ENCODE peak calls at places on chromosomes 7 and 10, in nine cellular contexts. One of them, this sample, is unnamed.
A peak's percentile ranks its signal among the peaks of the same experiment; 100 is the strongest.

GRCh38 chr10:86313621-86314041 is 53.0 kb downstream of the GRID1 start:
- DNase-seq in GM12865: no peak
- DNase-seq in WERI-Rb-1: no peak
- DNase-seq in SJCRH30: no peak
- DNase-seq in H9: peak; percentile 18
- DNase-seq in activated CD8-positive, alpha-beta memory T cell treated with anti-CD3 and anti-CD28 coated beads for 1 hour: no peak
- DNase-seq in lower lobe of right lung: no peak
- DNase-seq in stimulated activated CD8-positive, alpha-beta memory T cell treated with anti-CD3 and anti-CD28 coated beads, Interleukin-4, amount 100 ng/mL, for 1 hour: no peak
- DNase-seq in chondrocyte: peak; percentile 50
- DNase-seq in this sample: no peak

GRCh38 chr10:49053053-49053997 is 62.0 kb downstream of the VSTM4 start:
- DNase-seq in WERI-Rb-1: no peak
- DNase-seq in SJCRH30: peak; percentile 38
- DNase-seq in chondrocyte: no peak
- DNase-seq in activated CD8-positive, alpha-beta memory T cell treated with anti-CD3 and anti-CD28 coated beads for 1 hour: no peak
- DNase-seq in stimulated activated CD8-positive, alpha-beta memory T cell treated with anti-CD3 and anti-CD28 coated beads, Interleukin-4, amount 100 ng/mL, for 1 hour: no peak
- DNase-seq in H9: no peak
- DNase-seq in GM12865: peak; percentile 95
- DNase-seq in lower lobe of right lung: peak; percentile 63
- DNase-seq in this sample: no peak

GRCh38 chr10:18005781-18006456 is 54.2 kb downstream of the SLC39A12 start:
- DNase-seq in stimulated activated CD8-positive, alpha-beta memory T cell treated with anti-CD3 and anti-CD28 coated beads, Interleukin-4, amount 100 ng/mL, for 1 hour: no peak
- DNase-seq in lower lobe of right lung: no peak
- DNase-seq in chondrocyte: no peak
- DNase-seq in SJCRH30: no peak
- DNase-seq in H9: no peak
- DNase-seq in WERI-Rb-1: no peak
- DNase-seq in activated CD8-positive, alpha-beta memory T cell treated with anti-CD3 and anti-CD28 coated beads for 1 hour: no peak
- DNase-seq in GM12865: no peak
- DNase-seq in this sample: no peak

GRCh38 chr10:69801434-69802315 is at the start of gene COL13A1:
- DNase-seq in stimulated activated CD8-positive, alpha-beta memory T cell treated with anti-CD3 and anti-CD28 coated beads, Interleukin-4, amount 100 ng/mL, for 1 hour: no peak
- DNase-seq in H9: peak; percentile 93
- DNase-seq in WERI-Rb-1: peak; percentile 87
- DNase-seq in GM12865: no peak
- DNase-seq in chondrocyte: no peak
- DNase-seq in lower lobe of right lung: peak; percentile 55
- DNase-seq in activated CD8-positive, alpha-beta memory T cell treated with anti-CD3 and anti-CD28 coated beads for 1 hour: no peak
- DNase-seq in SJCRH30: peak; percentile 53
- DNase-seq in this sample: peak; percentile 79

GRCh38 chr10:61128196-61128595 is 184.2 kb upstream of the RHOBTB1 start:
- DNase-seq in lower lobe of right lung: no peak
- DNase-seq in SJCRH30: no peak
- DNase-seq in activated CD8-positive, alpha-beta memory T cell treated with anti-CD3 and anti-CD28 coated beads for 1 hour: no peak
- DNase-seq in H9: no peak
- DNase-seq in GM12865: no peak
- DNase-seq in WERI-Rb-1: no peak
- DNase-seq in chondrocyte: no peak
- DNase-seq in stimulated activated CD8-positive, alpha-beta memory T cell treated with anti-CD3 and anti-CD28 coated beads, Interleukin-4, amount 100 ng/mL, for 1 hour: no peak
- DNase-seq in this sample: no peak

GRCh38 chr7:158472631-158473030 is 115.0 kb downstream of the PTPRN2 start:
- DNase-seq in lower lobe of right lung: no peak
- DNase-seq in H9: no peak
- DNase-seq in WERI-Rb-1: no peak
- DNase-seq in GM12865: no peak
- DNase-seq in chondrocyte: no peak
- DNase-seq in activated CD8-positive, alpha-beta memory T cell treated with anti-CD3 and anti-CD28 coated beads for 1 hour: no peak
- DNase-seq in SJCRH30: no peak
- DNase-seq in stimulated activated CD8-positive, alpha-beta memory T cell treated with anti-CD3 and anti-CD28 coated beads, Interleukin-4, amount 100 ng/mL, for 1 hour: no peak
- DNase-seq in this sample: no peak

GRCh38 chr7:114938785-114939184 is 16.9 kb downstream of the MDFIC start:
- DNase-seq in activated CD8-positive, alpha-beta memory T cell treated with anti-CD3 and anti-CD28 coated beads for 1 hour: no peak
- DNase-seq in WERI-Rb-1: no peak
- DNase-seq in H9: no peak
- DNase-seq in SJCRH30: no peak
- DNase-seq in lower lobe of right lung: no peak
- DNase-seq in stimulated activated CD8-positive, alpha-beta memory T cell treated with anti-CD3 and anti-CD28 coated beads, Interleukin-4, amount 100 ng/mL, for 1 hour: no peak
- DNase-seq in chondrocyte: no peak
- DNase-seq in GM12865: no peak
- DNase-seq in this sample: no peak

GRCh38 chr10:167383-167782 is 32.1 kb downstream of the ZMYND11 start:
- DNase-seq in chondrocyte: no peak
- DNase-seq in H9: no peak
- DNase-seq in GM12865: no peak
- DNase-seq in SJCRH30: no peak
- DNase-seq in WERI-Rb-1: no peak
- DNase-seq in stimulated activated CD8-positive, alpha-beta memory T cell treated with anti-CD3 and anti-CD28 coated beads, Interleukin-4, amount 100 ng/mL, for 1 hour: no peak
- DNase-seq in lower lobe of right lung: no peak
- DNase-seq in activated CD8-positive, alpha-beta memory T cell treated with anti-CD3 and anti-CD28 coated beads for 1 hour: no peak
- DNase-seq in this sample: no peak

GRCh38 chr10:11164806-11165590 is 147.3 kb downstream of the CELF2 start:
- DNase-seq in GM12865: peak; percentile 85
- DNase-seq in stimulated activated CD8-positive, alpha-beta memory T cell treated with anti-CD3 and anti-CD28 coated beads, Interleukin-4, amount 100 ng/mL, for 1 hour: no peak
- DNase-seq in lower lobe of right lung: peak; percentile 73
- DNase-seq in SJCRH30: no peak
- DNase-seq in activated CD8-positive, alpha-beta memory T cell treated with anti-CD3 and anti-CD28 coated beads for 1 hour: no peak
- DNase-seq in WERI-Rb-1: no peak
- DNase-seq in chondrocyte: no peak
- DNase-seq in H9: peak; percentile 40
- DNase-seq in this sample: no peak

GRCh38 chr7:49773082-49773938 is at the start of gene VWC2:
- DNase-seq in WERI-Rb-1: peak; percentile 15
- DNase-seq in chondrocyte: no peak
- DNase-seq in stimulated activated CD8-positive, alpha-beta memory T cell treated with anti-CD3 and anti-CD28 coated beads, Interleukin-4, amount 100 ng/mL, for 1 hour: no peak
- DNase-seq in lower lobe of right lung: no peak
- DNase-seq in H9: peak; percentile 46
- DNase-seq in GM12865: no peak
- DNase-seq in activated CD8-positive, alpha-beta memory T cell treated with anti-CD3 and anti-CD28 coated beads for 1 hour: no peak
- DNase-seq in SJCRH30: no peak
- DNase-seq in this sample: no peak

GRCh38 chr10:118868618-118869017 is 113.8 kb upstream of the CACUL1 start:
- DNase-seq in SJCRH30: no peak
- DNase-seq in stimulated activated CD8-positive, alpha-beta memory T cell treated with anti-CD3 and anti-CD28 coated beads, Interleukin-4, amount 100 ng/mL, for 1 hour: no peak
- DNase-seq in chondrocyte: no peak
- DNase-seq in lower lobe of right lung: no peak
- DNase-seq in H9: no peak
- DNase-seq in WERI-Rb-1: no peak
- DNase-seq in GM12865: peak; percentile 6
- DNase-seq in activated CD8-positive, alpha-beta memory T cell treated with anti-CD3 and anti-CD28 coated beads for 1 hour: no peak
- DNase-seq in this sample: no peak

GRCh38 chr10:102241037-102241443 is 272 bp downstream of the PITX3 start:
- DNase-seq in chondrocyte: no peak
- DNase-seq in lower lobe of right lung: no peak
- DNase-seq in activated CD8-positive, alpha-beta memory T cell treated with anti-CD3 and anti-CD28 coated beads for 1 hour: no peak
- DNase-seq in SJCRH30: no peak
- DNase-seq in stimulated activated CD8-positive, alpha-beta memory T cell treated with anti-CD3 and anti-CD28 coated beads, Interleukin-4, amount 100 ng/mL, for 1 hour: no peak
- DNase-seq in H9: no peak
- DNase-seq in GM12865: no peak
- DNase-seq in WERI-Rb-1: no peak
- DNase-seq in this sample: no peak

GRCh38 chr7:98831641-98832221 is 38.1 kb downstream of the TMEM130 start:
- DNase-seq in H9: peak; percentile 53
- DNase-seq in chondrocyte: no peak
- DNase-seq in lower lobe of right lung: peak; percentile 55
- DNase-seq in WERI-Rb-1: peak; percentile 36
- DNase-seq in SJCRH30: no peak
- DNase-seq in activated CD8-positive, alpha-beta memory T cell treated with anti-CD3 and anti-CD28 coated beads for 1 hour: no peak
- DNase-seq in stimulated activated CD8-positive, alpha-beta memory T cell treated with anti-CD3 and anti-CD28 coated beads, Interleukin-4, amount 100 ng/mL, for 1 hour: no peak
- DNase-seq in GM12865: peak; percentile 40
- DNase-seq in this sample: no peak

GRCh38 chr7:11373546-11374142 is 400.0 kb downstream of the PHF14 start:
- DNase-seq in SJCRH30: no peak
- DNase-seq in stimulated activated CD8-positive, alpha-beta memory T cell treated with anti-CD3 and anti-CD28 coated beads, Interleukin-4, amount 100 ng/mL, for 1 hour: no peak
- DNase-seq in GM12865: no peak
- DNase-seq in activated CD8-positive, alpha-beta memory T cell treated with anti-CD3 and anti-CD28 coated beads for 1 hour: no peak
- DNase-seq in lower lobe of right lung: no peak
- DNase-seq in H9: no peak
- DNase-seq in chondrocyte: no peak
- DNase-seq in WERI-Rb-1: no peak
- DNase-seq in this sample: no peak

GRCh38 chr7:32251659-32252058 is 181.5 kb upstream of the PDE1C start:
- DNase-seq in WERI-Rb-1: no peak
- DNase-seq in stimulated activated CD8-positive, alpha-beta memory T cell treated with anti-CD3 and anti-CD28 coated beads, Interleukin-4, amount 100 ng/mL, for 1 hour: no peak
- DNase-seq in H9: no peak
- DNase-seq in activated CD8-positive, alpha-beta memory T cell treated with anti-CD3 and anti-CD28 coated beads for 1 hour: no peak
- DNase-seq in chondrocyte: no peak
- DNase-seq in lower lobe of right lung: no peak
- DNase-seq in GM12865: no peak
- DNase-seq in SJCRH30: no peak
- DNase-seq in this sample: no peak

GRCh38 chr7:107501593-107501992 is 31.7 kb downstream of the GPR22 start:
- DNase-seq in GM12865: peak; percentile 52
- DNase-seq in SJCRH30: no peak
- DNase-seq in H9: no peak
- DNase-seq in stimulated activated CD8-positive, alpha-beta memory T cell treated with anti-CD3 and anti-CD28 coated beads, Interleukin-4, amount 100 ng/mL, for 1 hour: no peak
- DNase-seq in lower lobe of right lung: no peak
- DNase-seq in activated CD8-positive, alpha-beta memory T cell treated with anti-CD3 and anti-CD28 coated beads for 1 hour: no peak
- DNase-seq in chondrocyte: no peak
- DNase-seq in WERI-Rb-1: peak; percentile 38
- DNase-seq in this sample: no peak

GRCh38 chr10:14220026-14220425 is 110.7 kb downstream of the FRMD4A start:
- DNase-seq in GM12865: no peak
- DNase-seq in WERI-Rb-1: no peak
- DNase-seq in activated CD8-positive, alpha-beta memory T cell treated with anti-CD3 and anti-CD28 coated beads for 1 hour: no peak
- DNase-seq in stimulated activated CD8-positive, alpha-beta memory T cell treated with anti-CD3 and anti-CD28 coated beads, Interleukin-4, amount 100 ng/mL, for 1 hour: no peak
- DNase-seq in SJCRH30: peak; percentile 29
- DNase-seq in lower lobe of right lung: no peak
- DNase-seq in H9: no peak
- DNase-seq in chondrocyte: no peak
- DNase-seq in this sample: no peak

GRCh38 chr10:45308707-45309106 is 6.7 kb downstream of the OR13A1 start:
- DNase-seq in WERI-Rb-1: peak; percentile 67
- DNase-seq in chondrocyte: no peak
- DNase-seq in SJCRH30: no peak
- DNase-seq in stimulated activated CD8-positive, alpha-beta memory T cell treated with anti-CD3 and anti-CD28 coated beads, Interleukin-4, amount 100 ng/mL, for 1 hour: no peak
- DNase-seq in H9: no peak
- DNase-seq in GM12865: peak; percentile 48
- DNase-seq in activated CD8-positive, alpha-beta memory T cell treated with anti-CD3 and anti-CD28 coated beads for 1 hour: no peak
- DNase-seq in lower lobe of right lung: no peak
- DNase-seq in this sample: no peak

GRCh38 chr10:47176903-47177860 is 122.8 kb upstream of the GDF10 start:
- DNase-seq in SJCRH30: no peak
- DNase-seq in GM12865: no peak
- DNase-seq in lower lobe of right lung: no peak
- DNase-seq in activated CD8-positive, alpha-beta memory T cell treated with anti-CD3 and anti-CD28 coated beads for 1 hour: no peak
- DNase-seq in WERI-Rb-1: no peak
- DNase-seq in H9: no peak
- DNase-seq in stimulated activated CD8-positive, alpha-beta memory T cell treated with anti-CD3 and anti-CD28 coated beads, Interleukin-4, amount 100 ng/mL, for 1 hour: no peak
- DNase-seq in chondrocyte: no peak
- DNase-seq in this sample: no peak

GRCh38 chr7:138945169-138945568 is 36.0 kb downstream of the KIAA1549 start:
- DNase-seq in lower lobe of right lung: no peak
- DNase-seq in SJCRH30: no peak
- DNase-seq in stimulated activated CD8-positive, alpha-beta memory T cell treated with anti-CD3 and anti-CD28 coated beads, Interleukin-4, amount 100 ng/mL, for 1 hour: no peak
- DNase-seq in GM12865: no peak
- DNase-seq in activated CD8-positive, alpha-beta memory T cell treated with anti-CD3 and anti-CD28 coated beads for 1 hour: no peak
- DNase-seq in chondrocyte: no peak
- DNase-seq in H9: no peak
- DNase-seq in WERI-Rb-1: peak; percentile 43
- DNase-seq in this sample: no peak

GRCh38 chr7:47581821-47582747 is at the start of gene TNS3:
- DNase-seq in lower lobe of right lung: peak; percentile 68
- DNase-seq in chondrocyte: no peak
- DNase-seq in activated CD8-positive, alpha-beta memory T cell treated with anti-CD3 and anti-CD28 coated beads for 1 hour: no peak
- DNase-seq in SJCRH30: peak; percentile 43
- DNase-seq in H9: peak; percentile 66
- DNase-seq in stimulated activated CD8-positive, alpha-beta memory T cell treated with anti-CD3 and anti-CD28 coated beads, Interleukin-4, amount 100 ng/mL, for 1 hour: no peak
- DNase-seq in GM12865: no peak
- DNase-seq in WERI-Rb-1: peak; percentile 54
- DNase-seq in this sample: no peak

GRCh38 chr7:33196194-33196593 is 66.8 kb downstream of the BBS9 start:
- DNase-seq in WERI-Rb-1: peak; percentile 13
- DNase-seq in stimulated activated CD8-positive, alpha-beta memory T cell treated with anti-CD3 and anti-CD28 coated beads, Interleukin-4, amount 100 ng/mL, for 1 hour: no peak
- DNase-seq in GM12865: no peak
- DNase-seq in SJCRH30: no peak
- DNase-seq in lower lobe of right lung: no peak
- DNase-seq in activated CD8-positive, alpha-beta memory T cell treated with anti-CD3 and anti-CD28 coated beads for 1 hour: no peak
- DNase-seq in H9: no peak
- DNase-seq in chondrocyte: no peak
- DNase-seq in this sample: no peak

GRCh38 chr7:66301737-66302136 is 96.6 kb downstream of the TPST1 start:
- DNase-seq in H9: no peak
- DNase-seq in GM12865: no peak
- DNase-seq in stimulated activated CD8-positive, alpha-beta memory T cell treated with anti-CD3 and anti-CD28 coated beads, Interleukin-4, amount 100 ng/mL, for 1 hour: no peak
- DNase-seq in SJCRH30: no peak
- DNase-seq in activated CD8-positive, alpha-beta memory T cell treated with anti-CD3 and anti-CD28 coated beads for 1 hour: no peak
- DNase-seq in WERI-Rb-1: no peak
- DNase-seq in lower lobe of right lung: no peak
- DNase-seq in chondrocyte: no peak
- DNase-seq in this sample: no peak

GRCh38 chr10:51895209-51895608 is 195.8 kb upstream of the CSTF2T start:
- DNase-seq in stimulated activated CD8-positive, alpha-beta memory T cell treated with anti-CD3 and anti-CD28 coated beads, Interleukin-4, amount 100 ng/mL, for 1 hour: no peak
- DNase-seq in WERI-Rb-1: no peak
- DNase-seq in H9: no peak
- DNase-seq in chondrocyte: no peak
- DNase-seq in activated CD8-positive, alpha-beta memory T cell treated with anti-CD3 and anti-CD28 coated beads for 1 hour: no peak
- DNase-seq in SJCRH30: no peak
- DNase-seq in GM12865: no peak
- DNase-seq in lower lobe of right lung: no peak
- DNase-seq in this sample: no peak

GRCh38 chr7:92794846-92795245 is 41.5 kb downstream of the CDK6 start:
- DNase-seq in lower lobe of right lung: no peak
- DNase-seq in activated CD8-positive, alpha-beta memory T cell treated with anti-CD3 and anti-CD28 coated beads for 1 hour: no peak
- DNase-seq in chondrocyte: no peak
- DNase-seq in WERI-Rb-1: no peak
- DNase-seq in stimulated activated CD8-positive, alpha-beta memory T cell treated with anti-CD3 and anti-CD28 coated beads, Interleukin-4, amount 100 ng/mL, for 1 hour: no peak
- DNase-seq in SJCRH30: no peak
- DNase-seq in H9: no peak
- DNase-seq in GM12865: no peak
- DNase-seq in this sample: no peak

GRCh38 chr7:157279973-157280841 is 56.6 kb upstream of the DNAJB6 start:
- DNase-seq in GM12865: no peak
- DNase-seq in WERI-Rb-1: no peak
- DNase-seq in lower lobe of right lung: peak; percentile 41
- DNase-seq in activated CD8-positive, alpha-beta memory T cell treated with anti-CD3 and anti-CD28 coated beads for 1 hour: no peak
- DNase-seq in SJCRH30: no peak
- DNase-seq in stimulated activated CD8-positive, alpha-beta memory T cell treated with anti-CD3 and anti-CD28 coated beads, Interleukin-4, amount 100 ng/mL, for 1 hour: no peak
- DNase-seq in chondrocyte: peak; percentile 90
- DNase-seq in H9: no peak
- DNase-seq in this sample: no peak

GRCh38 chr7:128867842-128868623 is 5.4 kb downstream of the ATP6V1F start:
- DNase-seq in stimulated activated CD8-positive, alpha-beta memory T cell treated with anti-CD3 and anti-CD28 coated beads, Interleukin-4, amount 100 ng/mL, for 1 hour: no peak
- DNase-seq in lower lobe of right lung: no peak
- DNase-seq in SJCRH30: peak; percentile 51
- DNase-seq in activated CD8-positive, alpha-beta memory T cell treated with anti-CD3 and anti-CD28 coated beads for 1 hour: no peak
- DNase-seq in GM12865: no peak
- DNase-seq in H9: peak; percentile 65
- DNase-seq in chondrocyte: peak; percentile 75
- DNase-seq in WERI-Rb-1: peak; percentile 88
- DNase-seq in this sample: no peak

GRCh38 chr10:13219685-13220670 is 14.2 kb downstream of the UCMA start:
- DNase-seq in WERI-Rb-1: peak; percentile 14
- DNase-seq in lower lobe of right lung: no peak
- DNase-seq in activated CD8-positive, alpha-beta memory T cell treated with anti-CD3 and anti-CD28 coated beads for 1 hour: no peak
- DNase-seq in SJCRH30: peak; percentile 69
- DNase-seq in H9: peak; percentile 64
- DNase-seq in stimulated activated CD8-positive, alpha-beta memory T cell treated with anti-CD3 and anti-CD28 coated beads, Interleukin-4, amount 100 ng/mL, for 1 hour: no peak
- DNase-seq in GM12865: peak; percentile 52
- DNase-seq in chondrocyte: no peak
- DNase-seq in this sample: peak; percentile 35

GRCh38 chr7:79553811-79554555 is 100.5 kb upstream of the MAGI2 start:
- DNase-seq in SJCRH30: no peak
- DNase-seq in GM12865: no peak
- DNase-seq in stimulated activated CD8-positive, alpha-beta memory T cell treated with anti-CD3 and anti-CD28 coated beads, Interleukin-4, amount 100 ng/mL, for 1 hour: no peak
- DNase-seq in H9: no peak
- DNase-seq in activated CD8-positive, alpha-beta memory T cell treated with anti-CD3 and anti-CD28 coated beads for 1 hour: no peak
- DNase-seq in chondrocyte: no peak
- DNase-seq in lower lobe of right lung: no peak
- DNase-seq in WERI-Rb-1: no peak
- DNase-seq in this sample: no peak

GRCh38 chr10:3499120-3499519 is 285.9 kb downstream of the KLF6 start:
- DNase-seq in chondrocyte: no peak
- DNase-seq in SJCRH30: no peak
- DNase-seq in H9: no peak
- DNase-seq in GM12865: no peak
- DNase-seq in stimulated activated CD8-positive, alpha-beta memory T cell treated with anti-CD3 and anti-CD28 coated beads, Interleukin-4, amount 100 ng/mL, for 1 hour: no peak
- DNase-seq in activated CD8-positive, alpha-beta memory T cell treated with anti-CD3 and anti-CD28 coated beads for 1 hour: no peak
- DNase-seq in lower lobe of right lung: no peak
- DNase-seq in WERI-Rb-1: no peak
- DNase-seq in this sample: no peak

GRCh38 chr7:129906700-129907099 is 46.1 kb downstream of the UBE2H start:
- DNase-seq in H9: no peak
- DNase-seq in SJCRH30: no peak
- DNase-seq in GM12865: no peak
- DNase-seq in stimulated activated CD8-positive, alpha-beta memory T cell treated with anti-CD3 and anti-CD28 coated beads, Interleukin-4, amount 100 ng/mL, for 1 hour: no peak
- DNase-seq in chondrocyte: no peak
- DNase-seq in WERI-Rb-1: no peak
- DNase-seq in activated CD8-positive, alpha-beta memory T cell treated with anti-CD3 and anti-CD28 coated beads for 1 hour: no peak
- DNase-seq in lower lobe of right lung: no peak
- DNase-seq in this sample: no peak

This sample was measured in iPS DF 19.7.